ENCODE peak calls at places on chromosome X, in seven cellular contexts. One of them, this sample, is unnamed.

GRCh38 chrX:154084449-154085300 is 12.8 kb downstream of the MECP2 start:
- DNase-seq in right atrium auricular region: no peak
- DNase-seq in upper lobe of left lung: no peak
- DNase-seq in lower lobe of right lung: no peak
- DNase-seq in PC-3: no peak
- DNase-seq in stomach: no peak
- DNase-seq in AG09319: no peak
- DNase-seq in this sample: no peak

GRCh38 chrX:11908371-11908770 is 150.3 kb downstream of the MSL3 start:
- DNase-seq in lower lobe of right lung: no peak
- DNase-seq in right atrium auricular region: no peak
- DNase-seq in AG09319: no peak
- DNase-seq in stomach: no peak
- DNase-seq in PC-3: peak
- DNase-seq in upper lobe of left lung: no peak
- DNase-seq in this sample: no peak

GRCh38 chrX:15903186-15903681 is 48.6 kb upstream of the AP1S2 start:
- DNase-seq in AG09319: no peak
- DNase-seq in right atrium auricular region: no peak
- DNase-seq in stomach: no peak
- DNase-seq in PC-3: no peak
- DNase-seq in upper lobe of left lung: no peak
- DNase-seq in lower lobe of right lung: no peak
- DNase-seq in this sample: no peak

GRCh38 chrX:121504148-121504547 is 456.7 kb downstream of the GLUD2 start:
- DNase-seq in PC-3: no peak
- DNase-seq in AG09319: no peak
- DNase-seq in right atrium auricular region: no peak
- DNase-seq in stomach: no peak
- DNase-seq in lower lobe of right lung: no peak
- DNase-seq in upper lobe of left lung: no peak
- DNase-seq in this sample: no peak

GRCh38 chrX:100645106-100645505 is 1.1 kb downstream of the SRPX2 start:
- DNase-seq in stomach: no peak
- DNase-seq in AG09319: no peak
- DNase-seq in right atrium auricular region: no peak
- DNase-seq in upper lobe of left lung: no peak
- DNase-seq in PC-3: peak
- DNase-seq in lower lobe of right lung: no peak
- DNase-seq in this sample: no peak

GRCh38 chrX:15475486-15475885 is 17.6 kb downstream of the PIR start:
- DNase-seq in right atrium auricular region: no peak
- DNase-seq in AG09319: no peak
- DNase-seq in stomach: no peak
- DNase-seq in PC-3: no peak
- DNase-seq in lower lobe of right lung: no peak
- DNase-seq in upper lobe of left lung: no peak
- DNase-seq in this sample: no peak

GRCh38 chrX:140502491-140503229 is 2.2 kb downstream of the SOX3 start:
- DNase-seq in stomach: no peak
- DNase-seq in lower lobe of right lung: no peak
- DNase-seq in AG09319: no peak
- DNase-seq in upper lobe of left lung: no peak
- DNase-seq in PC-3: no peak
- DNase-seq in right atrium auricular region: no peak
- DNase-seq in this sample: no peak

GRCh38 chrX:50707955-50708694 is 105.9 kb downstream of the SHROOM4 start:
- DNase-seq in upper lobe of left lung: no peak
- DNase-seq in lower lobe of right lung: no peak
- DNase-seq in stomach: no peak
- DNase-seq in right atrium auricular region: no peak
- DNase-seq in PC-3: no peak
- DNase-seq in AG09319: no peak
- DNase-seq in this sample: no peak

GRCh38 chrX:68750316-68750715 is 78.5 kb upstream of the EFNB1 start:
- DNase-seq in lower lobe of right lung: no peak
- DNase-seq in PC-3: no peak
- DNase-seq in right atrium auricular region: no peak
- DNase-seq in upper lobe of left lung: no peak
- DNase-seq in AG09319: no peak
- DNase-seq in stomach: no peak
- DNase-seq in this sample: no peak

GRCh38 chrX:109312757-109313156 is 169.1 kb downstream of the GUCY2F start:
- DNase-seq in right atrium auricular region: no peak
- DNase-seq in stomach: no peak
- DNase-seq in upper lobe of left lung: no peak
- DNase-seq in lower lobe of right lung: no peak
- DNase-seq in AG09319: no peak
- DNase-seq in PC-3: no peak
- DNase-seq in this sample: no peak

GRCh38 chrX:20527458-20528099 is 260.9 kb upstream of the RPS6KA3 start:
- DNase-seq in right atrium auricular region: no peak
- DNase-seq in AG09319: no peak
- DNase-seq in upper lobe of left lung: no peak
- DNase-seq in stomach: no peak
- DNase-seq in lower lobe of right lung: no peak
- DNase-seq in PC-3: peak
- DNase-seq in this sample: no peak

GRCh38 chrX:40809210-40809609 is 73.9 kb upstream of the MED14 start:
- DNase-seq in right atrium auricular region: no peak
- DNase-seq in lower lobe of right lung: no peak
- DNase-seq in stomach: no peak
- DNase-seq in upper lobe of left lung: no peak
- DNase-seq in PC-3: peak
- DNase-seq in AG09319: no peak
- DNase-seq in this sample: no peak

GRCh38 chrX:114065612-114066178 is 518.2 kb upstream of the HTR2C start:
- DNase-seq in upper lobe of left lung: no peak
- DNase-seq in PC-3: no peak
- DNase-seq in AG09319: no peak
- DNase-seq in lower lobe of right lung: no peak
- DNase-seq in right atrium auricular region: no peak
- DNase-seq in stomach: no peak
- DNase-seq in this sample: no peak

GRCh38 chrX:136250191-136251041 is 784 bp downstream of the MAP7D3 start:
- DNase-seq in PC-3: no peak
- DNase-seq in right atrium auricular region: no peak
- DNase-seq in lower lobe of right lung: no peak
- DNase-seq in upper lobe of left lung: peak
- DNase-seq in stomach: no peak
- DNase-seq in AG09319: no peak
- DNase-seq in this sample: no peak

GRCh38 chrX:8748855-8749254 is 16.9 kb upstream of the ANOS1 start:
- DNase-seq in PC-3: peak
- DNase-seq in right atrium auricular region: no peak
- DNase-seq in AG09319: no peak
- DNase-seq in lower lobe of right lung: no peak
- DNase-seq in upper lobe of left lung: no peak
- DNase-seq in stomach: no peak
- DNase-seq in this sample: no peak

GRCh38 chrX:97021680-97022079 is 138.0 kb downstream of the RPA4 start:
- DNase-seq in PC-3: peak
- DNase-seq in stomach: no peak
- DNase-seq in lower lobe of right lung: no peak
- DNase-seq in AG09319: no peak
- DNase-seq in right atrium auricular region: no peak
- DNase-seq in upper lobe of left lung: no peak
- DNase-seq in this sample: no peak

GRCh38 chrX:124347242-124347641 is 879 bp downstream of the SH2D1A start:
- DNase-seq in AG09319: no peak
- DNase-seq in right atrium auricular region: no peak
- DNase-seq in upper lobe of left lung: no peak
- DNase-seq in PC-3: no peak
- DNase-seq in lower lobe of right lung: no peak
- DNase-seq in stomach: no peak
- DNase-seq in this sample: no peak

GRCh38 chrX:43655151-43655676 is 885 bp upstream of the MAOA start:
- DNase-seq in right atrium auricular region: peak
- DNase-seq in AG09319: no peak
- DNase-seq in upper lobe of left lung: no peak
- DNase-seq in stomach: peak
- DNase-seq in lower lobe of right lung: peak
- DNase-seq in PC-3: peak
- DNase-seq in this sample: peak

GRCh38 chrX:22634081-22634480 is 361.4 kb downstream of the CBLL2 start:
- DNase-seq in stomach: no peak
- DNase-seq in AG09319: no peak
- DNase-seq in lower lobe of right lung: no peak
- DNase-seq in right atrium auricular region: no peak
- DNase-seq in upper lobe of left lung: no peak
- DNase-seq in PC-3: no peak
- DNase-seq in this sample: no peak

GRCh38 chrX:152832520-152832919 is 1.7 kb downstream of the NSDHL start:
- DNase-seq in PC-3: no peak
- DNase-seq in lower lobe of right lung: no peak
- DNase-seq in right atrium auricular region: no peak
- DNase-seq in AG09319: no peak
- DNase-seq in upper lobe of left lung: no peak
- DNase-seq in stomach: no peak
- DNase-seq in this sample: no peak

GRCh38 chrX:29478336-29479069 is 736.9 kb upstream of the MAGEB2 start:
- DNase-seq in lower lobe of right lung: no peak
- DNase-seq in upper lobe of left lung: no peak
- DNase-seq in stomach: peak
- DNase-seq in PC-3: peak
- DNase-seq in AG09319: no peak
- DNase-seq in right atrium auricular region: no peak
- DNase-seq in this sample: no peak

GRCh38 chrX:47561653-47562151 is 697 bp downstream of the ARAF start:
- DNase-seq in PC-3: no peak
- DNase-seq in lower lobe of right lung: no peak
- DNase-seq in stomach: no peak
- DNase-seq in upper lobe of left lung: no peak
- DNase-seq in AG09319: no peak
- DNase-seq in right atrium auricular region: no peak
- DNase-seq in this sample: no peak

GRCh38 chrX:13078739-13079444 is 34.5 kb upstream of the FAM9C start:
- DNase-seq in upper lobe of left lung: no peak
- DNase-seq in right atrium auricular region: peak
- DNase-seq in AG09319: no peak
- DNase-seq in lower lobe of right lung: no peak
- DNase-seq in PC-3: no peak
- DNase-seq in stomach: peak
- DNase-seq in this sample: no peak

GRCh38 chrX:23861215-23861896 is 46.4 kb downstream of the APOO start:
- DNase-seq in lower lobe of right lung: no peak
- DNase-seq in AG09319: no peak
- DNase-seq in PC-3: no peak
- DNase-seq in right atrium auricular region: no peak
- DNase-seq in stomach: no peak
- DNase-seq in upper lobe of left lung: no peak
- DNase-seq in this sample: no peak

GRCh38 chrX:134688839-134689238 is 30.6 kb upstream of the PLAC1 start:
- DNase-seq in AG09319: no peak
- DNase-seq in lower lobe of right lung: no peak
- DNase-seq in upper lobe of left lung: no peak
- DNase-seq in right atrium auricular region: no peak
- DNase-seq in stomach: no peak
- DNase-seq in PC-3: peak
- DNase-seq in this sample: no peak

GRCh38 chrX:19514791-19515614 is at the start of gene MAP3K15:
- DNase-seq in lower lobe of right lung: peak
- DNase-seq in stomach: peak
- DNase-seq in AG09319: no peak
- DNase-seq in right atrium auricular region: no peak
- DNase-seq in upper lobe of left lung: peak
- DNase-seq in PC-3: peak
- DNase-seq in this sample: peak

GRCh38 chrX:19513383-19513782 is 1.9 kb downstream of the MAP3K15 start:
- DNase-seq in lower lobe of right lung: peak
- DNase-seq in stomach: no peak
- DNase-seq in upper lobe of left lung: no peak
- DNase-seq in right atrium auricular region: no peak
- DNase-seq in PC-3: peak
- DNase-seq in AG09319: no peak
- DNase-seq in this sample: no peak

GRCh38 chrX:19512961-19513360 is 2.3 kb downstream of the MAP3K15 start:
- DNase-seq in right atrium auricular region: no peak
- DNase-seq in PC-3: no peak
- DNase-seq in upper lobe of left lung: no peak
- DNase-seq in AG09319: no peak
- DNase-seq in stomach: no peak
- DNase-seq in lower lobe of right lung: no peak
- DNase-seq in this sample: no peak

GRCh38 chrX:19517965-19518364 is 2.7 kb upstream of the MAP3K15 start:
- DNase-seq in right atrium auricular region: no peak
- DNase-seq in AG09319: no peak
- DNase-seq in lower lobe of right lung: no peak
- DNase-seq in upper lobe of left lung: no peak
- DNase-seq in stomach: no peak
- DNase-seq in PC-3: no peak
- DNase-seq in this sample: no peak

GRCh38 chrX:19515615-19516105 is 352 bp upstream of the MAP3K15 start:
- DNase-seq in stomach: no peak
- DNase-seq in PC-3: peak
- DNase-seq in lower lobe of right lung: no peak
- DNase-seq in upper lobe of left lung: peak
- DNase-seq in AG09319: no peak
- DNase-seq in right atrium auricular region: no peak
- DNase-seq in this sample: no peak
- TF ChIP-seq CTCF in stomach: no peak
- TF ChIP-seq CTCF in PC-3: peak
- TF ChIP-seq CTCF in lower lobe of right lung: peak
- TF ChIP-seq CTCF in upper lobe of left lung: no peak
- TF ChIP-seq CTCF in AG09319: no peak
- TF ChIP-seq CTCF in right atrium auricular region: peak
- TF ChIP-seq CTCF in this sample: peak

GRCh38 chrX:56975611-56976010 is 19.7 kb downstream of the SPIN3 start:
- DNase-seq in PC-3: no peak
- DNase-seq in AG09319: no peak
- DNase-seq in right atrium auricular region: no peak
- DNase-seq in lower lobe of right lung: no peak
- DNase-seq in stomach: no peak
- DNase-seq in upper lobe of left lung: no peak
- DNase-seq in this sample: no peak
- TF ChIP-seq CTCF in PC-3: no peak
- TF ChIP-seq CTCF in AG09319: no peak
- TF ChIP-seq CTCF in right atrium auricular region: no peak
- TF ChIP-seq CTCF in lower lobe of right lung: no peak
- TF ChIP-seq CTCF in stomach: no peak
- TF ChIP-seq CTCF in upper lobe of left lung: no peak
- TF ChIP-seq CTCF in this sample: no peak

DNA sequence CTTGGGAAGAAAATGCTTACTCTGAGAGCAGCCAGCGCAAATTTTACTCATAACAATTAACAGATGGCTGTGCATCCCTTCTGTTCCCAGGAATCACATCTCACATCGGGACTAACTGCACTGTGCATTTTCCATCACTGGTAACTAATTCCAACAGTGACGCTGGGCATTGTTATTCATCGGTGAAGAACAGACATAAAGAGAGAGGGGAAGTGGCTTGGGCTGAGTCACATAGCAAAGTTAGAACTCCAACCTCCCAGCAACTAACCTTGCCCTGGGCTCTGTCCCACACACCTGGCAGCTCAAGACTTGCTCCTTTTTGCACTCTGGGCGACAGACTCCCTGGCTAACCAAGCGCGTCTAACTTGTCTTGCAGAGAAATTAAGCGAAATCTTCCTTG is 6.4 kb upstream of the LONRF3 start:
- DNase-seq in AG09319: no peak
- DNase-seq in right atrium auricular region: no peak
- DNase-seq in stomach: no peak
- DNase-seq in PC-3: peak
- DNase-seq in lower lobe of right lung: no peak
- DNase-seq in upper lobe of left lung: no peak
- DNase-seq in this sample: no peak
- TF ChIP-seq CTCF in AG09319: no peak
- TF ChIP-seq CTCF in right atrium auricular region: no peak
- TF ChIP-seq CTCF in stomach: no peak
- TF ChIP-seq CTCF in PC-3: no peak
- TF ChIP-seq CTCF in lower lobe of right lung: no peak
- TF ChIP-seq CTCF in upper lobe of left lung: no peak
- TF ChIP-seq CTCF in this sample: no peak

GRCh38 chrX:28246675-28247074 is 265.4 kb upstream of the DCAF8L1 start:
- DNase-seq in PC-3: no peak
- DNase-seq in lower lobe of right lung: no peak
- DNase-seq in AG09319: no peak
- DNase-seq in upper lobe of left lung: no peak
- DNase-seq in right atrium auricular region: no peak
- DNase-seq in stomach: no peak
- DNase-seq in this sample: no peak
- TF ChIP-seq CTCF in PC-3: no peak
- TF ChIP-seq CTCF in lower lobe of right lung: no peak
- TF ChIP-seq CTCF in AG09319: no peak
- TF ChIP-seq CTCF in upper lobe of left lung: no peak
- TF ChIP-seq CTCF in right atrium auricular region: no peak
- TF ChIP-seq CTCF in stomach: no peak
- TF ChIP-seq CTCF in this sample: no peak

This sample was measured in progenitor cell of endocrine pancreas.